ENCODE peak calls at places on chromosomes 12 and 14, in eight cellular contexts. X is lung; V is brain microvascular endothelial cell; I is fibroblast of villous mesenchyme; K is fibroblast of the aortic adventitia; B is CD8-positive, alpha-beta T cell; W is left lung; A is OCI-LY7. J is an unnamed sample.

GRCh38 chr12:130870442-130871285 is 1.2 kb upstream of the RAN start:
- DNase-seq in B (peak), X (peak), W (no peak), A (peak), I (peak), V (peak), K (peak), J (peak)

GRCh38 chr14:55944757-55945156 is 173.5 kb upstream of the PELI2 start:
- DNase-seq in K (no peak), X (no peak), W (no peak), A (no peak), V (no peak), B (no peak), I (no peak), J (no peak)

GRCh38 chr14:50544911-50545310 is 12.5 kb upstream of the MAP4K5 start:
- DNase-seq in W (no peak), V (no peak), X (no peak), I (no peak), B (no peak), K (no peak), A (no peak), J (no peak)

GRCh38 chr14:22980672-22981089 is 1.7 kb downstream of the AJUBA start:
- DNase-seq in W (peak), V (no peak), X (peak), I (peak), B (no peak), K (peak), A (no peak), J (peak)

GRCh38 chr12:110641512-110641911 is 27.6 kb downstream of the TCTN1 start:
- DNase-seq in K (peak), V (peak), I (peak), W (no peak), B (no peak), X (no peak), A (no peak), J (peak)

GRCh38 chr12:123441523-123442164 is 5.2 kb upstream of the RILPL2 start:
- DNase-seq in A (no peak), B (no peak), X (no peak), V (no peak), I (no peak), K (no peak), W (peak), J (no peak)

GRCh38 chr12:94457331-94457730 is 2.3 kb downstream of the CEP83 start:
- DNase-seq in B (no peak), V (no peak), X (no peak), I (no peak), W (no peak), K (no peak), A (no peak), J (no peak)

GRCh38 chr12:108640802-108641445 is 7.2 kb upstream of the SELPLG start:
- DNase-seq in W (no peak), V (peak), B (no peak), I (peak), K (peak), A (peak), X (no peak), J (peak)

GRCh38 chr12:1836241-1836803 is 16.0 kb downstream of the LRTM2 start:
- DNase-seq in W (peak), V (no peak), B (no peak), I (no peak), A (no peak), K (no peak), X (no peak), J (no peak)

GRCh38 chr12:40820794-40821484 is 128.7 kb downstream of the CNTN1 start:
- DNase-seq in X (no peak), I (no peak), W (no peak), B (no peak), V (no peak), A (no peak), K (no peak), J (no peak)

GRCh38 chr14:61889914-61890351 is 127.7 kb downstream of the SNAPC1 start:
- DNase-seq in V (no peak), K (no peak), I (no peak), B (no peak), A (peak), X (no peak), W (no peak), J (no peak)

GRCh38 chr14:35336171-35337073 is 44.2 kb downstream of the PSMA6 start:
- DNase-seq in K (peak), V (peak), W (peak), A (no peak), I (peak), X (peak), B (no peak), J (peak)

GRCh38 chr14:76908834-76909233 is 82.6 kb downstream of the LRRC74A start:
- DNase-seq in V (no peak), B (peak), I (no peak), X (no peak), A (peak), K (no peak), W (no peak), J (no peak)

GRCh38 chr14:89417469-89418225 is 614 bp upstream of the FOXN3 start:
- DNase-seq in B (peak), A (peak), W (peak), X (peak), V (peak), K (peak), I (peak), J (peak)

GRCh38 chr12:71085575-71085974 is 72.2 kb downstream of the TSPAN8 start:
- DNase-seq in I (no peak), X (no peak), V (no peak), B (no peak), A (no peak), W (no peak), K (peak), J (no peak)

GRCh38 chr14:69763761-69764510 is 3.0 kb upstream of the SRSF5 start:
- DNase-seq in V (peak), I (no peak), B (no peak), K (no peak), X (no peak), A (no peak), W (no peak), J (no peak)

GRCh38 chr12:76957306-76957705 is 78.5 kb upstream of the CSRP2 start:
- DNase-seq in K (no peak), W (no peak), B (no peak), I (no peak), A (no peak), X (no peak), V (no peak), J (no peak)

GRCh38 chr12:81692008-81692407 is 67.1 kb downstream of the PPFIA2 start:
- DNase-seq in K (no peak), X (peak), I (no peak), W (no peak), B (no peak), A (no peak), V (no peak), J (no peak)

GRCh38 chr12:131024026-131024425 is 70.3 kb downstream of the ADGRD1 start:
- DNase-seq in A (no peak), I (no peak), W (peak), X (no peak), K (no peak), V (no peak), B (no peak), J (no peak)

GRCh38 chr12:79164890-79165289 is 300.3 kb downstream of the SYT1 start:
- DNase-seq in V (no peak), K (no peak), A (no peak), W (no peak), B (no peak), I (no peak), X (no peak), J (no peak)

GRCh38 chr12:76029982-76030377 is 1.6 kb downstream of the PHLDA1 start:
- DNase-seq in A (no peak), W (peak), I (peak), K (peak), V (peak), B (no peak), X (no peak), J (peak)

GRCh38 chr14:94120667-94121335 is 8.6 kb downstream of the IFI27L2 start:
- DNase-seq in X (no peak), A (no peak), K (peak), V (peak), W (no peak), B (no peak), I (peak), J (peak)

GRCh38 chr14:99468081-99468480 is 12.6 kb downstream of the SETD3 start:
- DNase-seq in B (no peak), W (no peak), I (no peak), V (no peak), A (no peak), K (no peak), X (no peak), J (no peak)

GRCh38 chr14:104688505-104688754 is 988 bp upstream of the INF2 start:
- DNase-seq in B (no peak), V (no peak), A (no peak), X (no peak), K (no peak), I (no peak), W (no peak), J (no peak)
- H3K4me3 ChIP-seq in B (no peak), V (no peak), A (no peak), X (no peak), K (no peak), I (peak), W (no peak), J (no peak)

DNA sequence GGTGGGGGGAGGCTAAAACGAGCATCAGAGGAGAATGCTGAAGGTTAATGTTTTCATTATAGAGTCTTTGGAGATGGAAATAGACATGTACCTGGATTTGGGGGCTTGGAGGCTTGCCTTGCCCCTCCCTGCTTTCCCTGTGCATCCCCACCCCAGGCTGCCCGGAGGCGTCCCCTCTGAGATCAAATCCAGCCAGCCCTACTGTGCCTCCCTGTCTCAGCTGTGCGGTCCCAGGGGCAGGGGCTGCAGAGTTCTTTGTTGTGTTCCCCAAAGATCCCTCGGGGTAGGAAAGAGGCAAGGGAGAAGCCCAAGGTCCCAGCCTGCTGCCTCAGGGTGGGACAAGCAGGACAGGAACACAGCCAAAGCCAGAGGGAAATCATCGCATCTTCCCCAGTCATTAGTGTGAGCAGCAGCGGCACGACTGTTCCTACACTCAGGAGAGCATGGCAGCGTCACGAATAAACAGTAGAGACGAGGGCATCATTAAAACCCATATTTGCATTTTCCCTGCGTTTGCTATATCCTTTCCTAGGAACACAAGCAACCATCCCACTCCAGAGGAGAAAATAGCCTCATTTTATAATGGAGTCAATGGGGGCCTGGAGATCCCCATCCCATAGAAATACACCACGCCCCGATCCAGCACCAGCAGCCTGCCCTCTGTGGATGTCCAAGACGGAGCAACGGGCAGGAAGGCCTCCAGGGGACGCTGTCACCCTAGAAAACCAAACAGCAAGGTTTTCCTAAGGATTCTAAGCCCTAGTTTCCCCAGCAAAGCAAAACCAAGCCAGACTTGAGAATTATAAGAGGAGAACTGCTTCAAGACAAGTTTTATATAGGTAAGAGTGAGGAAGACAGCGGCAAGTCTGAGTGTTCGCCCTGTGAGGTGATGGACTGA is 32.4 kb downstream of the ANO2 start:
- DNase-seq in X (peak), K (no peak), A (no peak), V (no peak), W (no peak), I (no peak), B (no peak), J (no peak)
- TF ChIP-seq CTCF in X (no peak), K (no peak), A (peak), V (peak), W (no peak), I (peak), B (no peak), J (peak)

GRCh38 chr12:42584539-42585174 is 4.9 kb downstream of the PRICKLE1 start:
- DNase-seq in I (no peak), A (no peak), K (peak), B (no peak), W (no peak), V (no peak), X (no peak), J (peak)

GRCh38 chr12:42585846-42586226 is 3.7 kb downstream of the PRICKLE1 start:
- DNase-seq in A (no peak), B (no peak), X (no peak), I (no peak), W (no peak), V (no peak), K (no peak), J (no peak)

GRCh38 chr12:42583017-42583416 is 6.5 kb downstream of the PRICKLE1 start:
- DNase-seq in B (no peak), I (no peak), W (no peak), V (no peak), X (no peak), A (no peak), K (peak), J (no peak)

GRCh38 chr12:42586268-42586667 is 3.3 kb downstream of the PRICKLE1 start:
- DNase-seq in I (no peak), V (no peak), B (no peak), K (no peak), A (no peak), X (no peak), W (no peak), J (no peak)

GRCh38 chr12:42585175-42585845 is 4.2 kb downstream of the PRICKLE1 start:
- DNase-seq in W (no peak), A (no peak), V (no peak), X (no peak), K (no peak), I (no peak), B (no peak), J (no peak)
- H3K4me3 ChIP-seq in W (no peak), A (no peak), V (no peak), X (no peak), K (peak), I (no peak), B (no peak), J (no peak)

GRCh38 chr12:27566159-27566558 is 42.2 kb downstream of the PPFIBP1 start:
- DNase-seq in A (no peak), X (no peak), W (no peak), I (no peak), K (no peak), B (no peak), V (no peak), J (no peak)
- TF ChIP-seq CTCF in A (no peak), X (no peak), W (no peak), I (peak), K (no peak), B (no peak), V (no peak), J (peak)

GRCh38 chr12:34219046-34219770 is 196.9 kb downstream of the ALG10 start:
- DNase-seq in W (no peak), B (no peak), A (no peak), X (no peak), V (no peak), I (no peak), K (no peak), J (no peak)
- H3K4me3 ChIP-seq in W (peak), B (peak), A (no peak), X (peak), V (no peak), I (no peak), K (no peak), J (no peak)

J was measured in astrocyte of the spinal cord.